ENCODE peak calls at places on chromosomes 12 and 14, in seven cellular contexts. G is stomach, P is HT1080, Q is GM23248, H is endothelial cell, T is GM23338, X is lower leg skin. B is an unnamed sample.
A peak's percentile ranks its signal among the peaks of the same experiment; 100 is the strongest.

GRCh38 chr14:28382460-28383220 is 383.9 kb upstream of the FOXG1 start:
- DNase-seq in T (no peak), H (no peak), G (no peak), P (peak; percentile 90), X (no peak), Q (no peak), B (no peak)

GRCh38 chr14:62168564-62169155 is 406.4 kb downstream of the SNAPC1 start:
- DNase-seq in G (no peak), Q (peak; percentile 7), P (peak; percentile 18), H (no peak), X (no peak), T (peak; percentile 29), B (no peak)

GRCh38 chr14:53144244-53144643 is 8.9 kb downstream of the DDHD1 start:
- DNase-seq in G (no peak), X (no peak), Q (no peak), T (no peak), H (no peak), P (no peak), B (no peak)

GRCh38 chr14:71395151-71395604 is 487.9 kb downstream of the PCNX1 start:
- DNase-seq in T (no peak), X (no peak), Q (peak; percentile 79), G (no peak), H (no peak), P (no peak), B (no peak)

GRCh38 chr14:73238941-73239340 is 1.6 kb downstream of the PAPLN start:
- DNase-seq in T (no peak), P (no peak), Q (no peak), H (no peak), G (no peak), X (no peak), B (peak; percentile 12)

GRCh38 chr12:3161861-3162260 is 84.7 kb downstream of the TSPAN9 start:
- DNase-seq in T (peak; percentile 79), H (no peak), G (no peak), X (no peak), P (peak; percentile 27), Q (no peak), B (no peak)

GRCh38 chr12:13075114-13075471 is 28.4 kb downstream of the GSG1 start:
- DNase-seq in H (no peak), T (no peak), X (no peak), G (no peak), Q (peak; percentile 3), P (no peak), B (no peak)

GRCh38 chr12:127284021-127284420 is 982.9 kb upstream of the TMEM132C start:
- DNase-seq in P (peak; percentile 80), H (no peak), Q (no peak), X (no peak), G (no peak), T (no peak), B (no peak)

GRCh38 chr12:67772276-67773169 is 124.0 kb downstream of the DYRK2 start:
- DNase-seq in T (peak; percentile 86), H (peak; percentile 28), Q (peak; percentile 15), X (no peak), P (no peak), G (no peak), B (no peak)

GRCh38 chr14:91395466-91395865 is 22.2 kb downstream of the CCDC88C start:
- DNase-seq in H (no peak), P (no peak), T (no peak), Q (no peak), X (no peak), G (no peak), B (no peak)

GRCh38 chr14:68626386-68626785 is 166.5 kb downstream of the ZFP36L1 start:
- DNase-seq in Q (peak; percentile 22), T (no peak), P (no peak), H (no peak), G (no peak), X (peak; percentile 13), B (no peak)

GRCh38 chr12:110312581-110313360 is 31.7 kb downstream of the ATP2A2 start:
- DNase-seq in H (no peak), Q (peak; percentile 84), G (no peak), X (peak; percentile 42), T (no peak), P (peak; percentile 91), B (no peak)

GRCh38 chr12:43847427-43847826 is 11.5 kb downstream of the TMEM117 start:
- DNase-seq in H (no peak), G (no peak), T (no peak), Q (peak; percentile 75), X (no peak), P (peak; percentile 81), B (no peak)

GRCh38 chr12:126210026-126210425 is 1144.8 kb downstream of the AACS start:
- DNase-seq in X (no peak), H (no peak), G (no peak), T (no peak), P (no peak), Q (no peak), B (no peak)

GRCh38 chr12:129911437-129912049 is 7.7 kb upstream of the TMEM132D start:
- DNase-seq in H (no peak), X (no peak), P (peak; percentile 74), G (peak; percentile 63), Q (peak; percentile 51), T (peak; percentile 69), B (no peak)

GRCh38 chr12:128844031-128844635 is 9.1 kb upstream of the GLT1D1 start:
- DNase-seq in T (peak; percentile 63), Q (no peak), X (no peak), G (no peak), P (peak; percentile 62), H (peak; percentile 15), B (no peak)

GRCh38 chr12:56932867-56933266 is 1.3 kb downstream of the SDR9C7 start:
- DNase-seq in G (no peak), P (no peak), Q (no peak), T (no peak), H (no peak), X (peak; percentile 65), B (no peak)

GRCh38 chr14:100872241-100872640 is 31.3 kb downstream of the RTL1 start:
- DNase-seq in H (no peak), P (no peak), G (no peak), Q (peak; percentile 74), T (no peak), X (no peak), B (no peak)

GRCh38 chr14:20631023-20631820 is 10.3 kb downstream of the OR6S1 start:
- DNase-seq in G (peak; percentile 39), P (peak; percentile 73), T (peak; percentile 73), H (peak; percentile 66), X (no peak), Q (peak; percentile 61), B (peak; percentile 61)

GRCh38 chr12:65673291-65673690 is 151.0 kb upstream of the HMGA2 start:
- DNase-seq in X (no peak), T (no peak), G (no peak), P (no peak), Q (no peak), H (no peak), B (no peak)

GRCh38 chr12:64081020-64081419 is 141.1 kb downstream of the KICS2 start:
- DNase-seq in P (no peak), Q (no peak), G (no peak), T (no peak), X (no peak), H (no peak), B (no peak)

GRCh38 chr14:53450871-53451270 is 297.7 kb upstream of the DDHD1 start:
- DNase-seq in T (no peak), Q (peak; percentile 75), G (peak; percentile 56), P (peak; percentile 46), H (no peak), X (no peak), B (no peak)

GRCh38 chr14:100533647-100534485 is 53.4 kb downstream of the BEGAIN start:
- DNase-seq in X (peak; percentile 13), Q (peak; percentile 48), G (peak; percentile 25), P (no peak), H (no peak), T (no peak), B (peak; percentile 4)